ENCODE peak calls at places on chromosomes 5 and 9, in four cellular contexts. X is stimulated activated naive CD4-positive, alpha-beta T cell treated with Interleukin-2 at 50 U/mL for 16 hours; T is ELF-1; I is fibroblast of lung. K is an unnamed sample.

GRCh38 chr5:27511061-27511460 is 472.7 kb upstream of the CDH9 start:
- DNase-seq in I (peak; percentile 2), T (no peak), X (no peak), K (no peak)

GRCh38 chr9:129278391-129279237 is 100.6 kb upstream of the IER5L start:
- DNase-seq in I (peak; percentile 50), X (no peak), T (peak; percentile 80), K (no peak)

GRCh38 chr9:127181315-127181580 is 58.8 kb upstream of the ANGPTL2 start:
- DNase-seq in X (no peak), I (no peak), T (no peak), K (no peak)

GRCh38 chr9:121295662-121296191 is 27.8 kb downstream of the GSN start:
- DNase-seq in T (no peak), X (no peak), I (no peak), K (no peak)

GRCh38 chr5:84706678-84707641 is 322.3 kb upstream of the EDIL3 start:
- DNase-seq in T (no peak), X (no peak), I (no peak), K (no peak)

GRCh38 chr5:73534001-73534547 is 31.4 kb downstream of the ANKRA2 start:
- DNase-seq in X (no peak), I (peak; percentile 84), T (no peak), K (no peak)

GRCh38 chr5:1746371-1747078 is 53.1 kb downstream of the MRPL36 start:
- DNase-seq in I (no peak), X (no peak), T (no peak), K (no peak)

GRCh38 chr9:137496601-137497375 is 37.7 kb upstream of the NSMF start:
- DNase-seq in X (no peak), T (no peak), I (no peak), K (no peak)

GRCh38 chr5:37754976-37755375 is 84.9 kb downstream of the GDNF start:
- DNase-seq in X (no peak), T (no peak), I (no peak), K (no peak)